ENCODE peak calls at places on chromosome 21, in ten cellular contexts. F is brain microvascular endothelial cell, C is small intestine, L is ascending aorta, Q is SJSA1, A is mesendoderm, H is right cardiac atrium, N is neural progenitor cell, B is AG04450, G is heart right ventricle. K is an unnamed sample.

GRCh38 chr21:25385912-25386474 is 221.3 kb downstream of the MRPL39 start:
- DNase-seq in F (no peak), C (peak), L (no peak), Q (peak), A (peak), H (no peak), N (peak), B (peak), G (no peak), K (peak)

GRCh38 chr21:8990326-8991087 is 1530.9 kb upstream of the TPTE start:
- DNase-seq in F (no peak), C (no peak), L (no peak), Q (no peak), A (no peak), H (no peak), N (no peak), B (no peak), G (no peak), K (no peak)

GRCh38 chr21:36661511-36662309 is 37.2 kb upstream of the SIM2 start:
- DNase-seq in F (peak), C (peak), L (no peak), Q (peak), A (peak), H (no peak), N (peak), B (no peak), G (no peak), K (peak)

GRCh38 chr21:34908424-34909055 is 140.6 kb downstream of the RUNX1 start:
- DNase-seq in F (no peak), C (peak), L (no peak), Q (no peak), A (peak), H (no peak), N (no peak), B (no peak), G (no peak), K (no peak)

GRCh38 chr21:37564924-37565529 is 198.5 kb downstream of the DYRK1A start:
- DNase-seq in F (peak), C (peak), L (no peak), Q (peak), A (no peak), H (no peak), N (peak), B (no peak), G (no peak), K (no peak)

GRCh38 chr21:46454142-46454541 is 4.5 kb upstream of the DIP2A start:
- DNase-seq in F (no peak), C (no peak), L (no peak), Q (no peak), A (no peak), H (no peak), N (no peak), B (no peak), G (no peak), K (no peak)

GRCh38 chr21:45129231-45129923 is 55.0 kb downstream of the ADARB1 start:
- DNase-seq in F (no peak), C (no peak), L (peak), Q (peak), A (no peak), H (peak), N (no peak), B (no peak), G (peak), K (peak)

GRCh38 chr21:17612023-17612564 is 607 bp downstream of the BTG3 start:
- DNase-seq in F (peak), C (peak), L (peak), Q (no peak), A (peak), H (peak), N (no peak), B (no peak), G (peak), K (peak)

GRCh38 chr21:14890141-14890540 is 174.7 kb downstream of the NRIP1 start:
- DNase-seq in F (no peak), C (no peak), L (no peak), Q (no peak), A (no peak), H (no peak), N (no peak), B (no peak), G (no peak), K (no peak)

GRCh38 chr21:45818904-45819285 is 162.7 kb upstream of the COL6A1 start:
- DNase-seq in F (peak), C (peak), L (no peak), Q (peak), A (no peak), H (no peak), N (no peak), B (no peak), G (no peak), K (peak)

GRCh38 chr21:16419188-16419874 is 689.5 kb downstream of the USP25 start:
- DNase-seq in F (peak), C (peak), L (peak), Q (peak), A (peak), H (peak), N (peak), B (peak), G (peak), K (no peak)

GRCh38 chr21:25186278-25186677 is 421.0 kb downstream of the MRPL39 start:
- DNase-seq in F (no peak), C (no peak), L (no peak), Q (no peak), A (no peak), H (no peak), N (no peak), B (no peak), G (no peak), K (no peak)

GRCh38 chr21:16180613-16181012 is 450.8 kb downstream of the USP25 start:
- DNase-seq in F (no peak), C (no peak), L (no peak), Q (no peak), A (peak), H (no peak), N (no peak), B (no peak), G (no peak), K (no peak)

GRCh38 chr21:25005388-25005787 is 601.9 kb downstream of the MRPL39 start:
- DNase-seq in F (no peak), C (no peak), L (no peak), Q (no peak), A (no peak), H (no peak), N (no peak), B (no peak), G (no peak), K (no peak)

GRCh38 chr21:33403128-33403785 is at the start of gene IFNGR2:
- DNase-seq in F (no peak), C (no peak), L (no peak), Q (peak), A (no peak), H (peak), N (peak), B (no peak), G (peak), K (peak)

GRCh38 chr21:33640697-33641338 is 723 bp downstream of the CRYZL1 start:
- DNase-seq in F (no peak), C (no peak), L (no peak), Q (no peak), A (peak), H (no peak), N (peak), B (no peak), G (no peak), K (peak)

GRCh38 chr21:33419538-33420123 is 16.4 kb downstream of the IFNGR2 start:
- DNase-seq in F (peak), C (no peak), L (no peak), Q (no peak), A (no peak), H (no peak), N (no peak), B (no peak), G (no peak), K (no peak)

GRCh38 chr21:46564391-46564790 is 40.5 kb downstream of the S100B start:
- DNase-seq in F (no peak), C (no peak), L (no peak), Q (no peak), A (no peak), H (no peak), N (no peak), B (no peak), G (no peak), K (no peak)

GRCh38 chr21:35027558-35028450 is 21.3 kb downstream of the RUNX1 start:
- DNase-seq in F (no peak), C (no peak), L (no peak), Q (no peak), A (no peak), H (no peak), N (no peak), B (no peak), G (no peak), K (no peak)

GRCh38 chr21:24208562-24209260 is 1398.6 kb downstream of the MRPL39 start:
- DNase-seq in F (no peak), C (no peak), L (no peak), Q (no peak), A (no peak), H (peak), N (no peak), B (no peak), G (peak), K (no peak)

GRCh38 chr21:17988038-17988437 is 168.9 kb upstream of the C21orf91 start:
- DNase-seq in F (no peak), C (no peak), L (no peak), Q (no peak), A (no peak), H (no peak), N (no peak), B (no peak), G (no peak), K (no peak)

GRCh38 chr21:45393021-45393420 is 11.9 kb upstream of the COL18A1 start:
- DNase-seq in F (no peak), C (no peak), L (peak), Q (no peak), A (no peak), H (peak), N (no peak), B (no peak), G (no peak), K (no peak)

GRCh38 chr21:15480160-15480559 is 249.6 kb upstream of the USP25 start:
- DNase-seq in F (no peak), C (no peak), L (no peak), Q (no peak), A (no peak), H (no peak), N (no peak), B (no peak), G (no peak), K (no peak)

GRCh38 chr21:33608559-33608958 is 20.1 kb upstream of the DONSON start:
- DNase-seq in F (no peak), C (no peak), L (no peak), Q (no peak), A (no peak), H (no peak), N (no peak), B (no peak), G (no peak), K (no peak)

GRCh38 chr21:16569679-16570078 is 839.9 kb downstream of the USP25 start:
- DNase-seq in F (peak), C (no peak), L (no peak), Q (peak), A (no peak), H (no peak), N (no peak), B (no peak), G (no peak), K (no peak)

GRCh38 chr21:38985423-38986378 is 180.0 kb downstream of the ETS2 start:
- DNase-seq in F (peak), C (no peak), L (peak), Q (peak), A (no peak), H (peak), N (no peak), B (peak), G (peak), K (peak)

GRCh38 chr21:33406493-33406892 is 3.3 kb downstream of the IFNGR2 start:
- DNase-seq in F (no peak), C (no peak), L (no peak), Q (no peak), A (no peak), H (no peak), N (no peak), B (no peak), G (no peak), K (no peak)

GRCh38 chr21:39518055-39518844 is 66.5 kb downstream of the SH3BGR start:
- DNase-seq in F (peak), C (peak), L (no peak), Q (peak), A (peak), H (no peak), N (peak), B (peak), G (no peak), K (peak)

DNA sequence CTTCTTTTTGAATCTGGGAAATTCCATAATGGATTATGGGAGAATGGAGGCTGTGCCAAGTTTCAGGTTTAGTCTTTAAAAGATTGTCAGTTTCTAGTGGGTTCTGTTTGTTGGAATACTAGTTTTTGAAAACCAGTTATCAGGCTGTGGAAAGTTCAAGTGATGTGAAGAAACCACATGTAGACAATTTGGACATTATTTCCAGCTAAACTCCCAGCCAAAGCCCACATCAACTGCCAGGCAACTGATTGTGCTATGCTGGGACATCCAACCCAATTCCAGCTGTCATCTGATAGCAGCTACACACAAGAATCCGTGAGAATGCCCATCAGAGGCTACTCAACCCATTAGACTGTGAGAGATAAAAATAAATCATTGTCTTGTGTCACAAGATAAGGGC is 546.1 kb upstream of the ADAMTS5 start:
- DNase-seq in F (peak), C (no peak), L (no peak), Q (no peak), A (no peak), H (no peak), N (no peak), B (no peak), G (no peak), K (no peak)
- H3K27ac ChIP-seq in F (no peak), C (no peak), L (no peak), Q (no peak), A (no peak), H (no peak), N (no peak), B (no peak), G (no peak), K (no peak)

GRCh38 chr21:32337206-32337605 is 38.6 kb downstream of the MRAP start:
- DNase-seq in F (no peak), C (no peak), L (no peak), Q (no peak), A (no peak), H (no peak), N (no peak), B (no peak), G (no peak), K (no peak)

GRCh38 chr21:32334980-32335471 is 36.4 kb downstream of the MRAP start:
- DNase-seq in F (no peak), C (no peak), L (no peak), Q (no peak), A (peak), H (no peak), N (peak), B (no peak), G (no peak), K (no peak)

GRCh38 chr21:32338209-32338921 is 39.7 kb downstream of the MRAP start:
- DNase-seq in F (no peak), C (no peak), L (no peak), Q (no peak), A (no peak), H (no peak), N (no peak), B (no peak), G (no peak), K (no peak)

GRCh38 chr21:32335601-32336575 is 37.2 kb downstream of the MRAP start:
- DNase-seq in F (peak), C (no peak), L (no peak), Q (no peak), A (no peak), H (no peak), N (no peak), B (no peak), G (no peak), K (no peak)

GRCh38 chr21:32336711-32337110 is 38.1 kb downstream of the MRAP start:
- DNase-seq in F (peak), C (no peak), L (no peak), Q (no peak), A (no peak), H (no peak), N (no peak), B (no peak), G (no peak), K (peak)
- H3K27ac ChIP-seq in F (peak), C (no peak), L (peak), Q (no peak), A (no peak), H (no peak), N (no peak), B (no peak), G (no peak), K (peak)

GRCh38 chr21:44079446-44079845 is 27.8 kb upstream of the PWP2 start:
- DNase-seq in F (no peak), C (no peak), L (peak), Q (no peak), A (no peak), H (no peak), N (no peak), B (no peak), G (no peak), K (no peak)
- H3K27ac ChIP-seq in F (no peak), C (no peak), L (no peak), Q (no peak), A (no peak), H (no peak), N (no peak), B (no peak), G (no peak), K (no peak)

GRCh38 chr21:42346866-42347600 is 3.8 kb downstream of the TFF2 start:
- DNase-seq in F (no peak), C (no peak), L (no peak), Q (no peak), A (no peak), H (no peak), N (no peak), B (no peak), G (no peak), K (no peak)

GRCh38 chr21:42347601-42348327 is 3.0 kb downstream of the TFF2 start:
- DNase-seq in F (no peak), C (no peak), L (no peak), Q (no peak), A (no peak), H (no peak), N (no peak), B (no peak), G (no peak), K (no peak)

GRCh38 chr21:42350271-42350885 is 416 bp downstream of the TFF2 start:
- DNase-seq in F (no peak), C (no peak), L (peak), Q (no peak), A (no peak), H (no peak), N (no peak), B (no peak), G (no peak), K (no peak)

GRCh38 chr21:42349420-42350075 is 1.2 kb downstream of the TFF2 start:
- DNase-seq in F (no peak), C (no peak), L (peak), Q (no peak), A (no peak), H (no peak), N (no peak), B (no peak), G (no peak), K (no peak)

GRCh38 chr21:42348762-42349161 is 2.0 kb downstream of the TFF2 start:
- DNase-seq in F (no peak), C (no peak), L (no peak), Q (no peak), A (no peak), H (no peak), N (no peak), B (no peak), G (no peak), K (no peak)
- H3K27ac ChIP-seq in F (no peak), C (no peak), L (no peak), Q (no peak), A (no peak), H (no peak), N (no peak), B (no peak), G (no peak), K (no peak)